ENCODE peak calls at places on chromosomes 1 and 21, in eight cellular contexts. U is mammary epithelial cell, H is testis, B is heart right ventricle, C is tibial artery, M is A673, G is lower lobe of right lung, Y is esophagus muscularis mucosa. L is an unnamed sample.
A peak's percentile ranks its signal among the peaks of the same experiment; 100 is the strongest.

GRCh38 chr1:201284636-201285035 is 1.3 kb downstream of the PKP1 start:
- DNase-seq in U (peak; percentile 75), H (no peak), B (no peak), C (no peak), M (no peak), G (no peak), Y (no peak), L (no peak)

GRCh38 chr1:82775402-82776000 is 974.8 kb downstream of the ADGRL2 start:
- DNase-seq in U (peak; percentile 3), H (peak; percentile 86), B (no peak), C (no peak), M (peak; percentile 83), G (peak; percentile 52), Y (no peak), L (no peak)

GRCh38 chr1:173204693-173205092 is 2.4 kb downstream of the TNFSF4 start:
- DNase-seq in U (no peak), H (no peak), B (no peak), C (no peak), M (no peak), G (no peak), Y (no peak), L (no peak)

GRCh38 chr1:198904356-198904755 is 265.5 kb downstream of the PTPRC start:
- DNase-seq in U (peak; percentile 77), H (no peak), B (no peak), C (no peak), M (no peak), G (no peak), Y (no peak), L (no peak)

GRCh38 chr1:12614402-12615165 is 3.4 kb downstream of the DHRS3 start:
- DNase-seq in U (no peak), H (no peak), B (no peak), C (no peak), M (no peak), G (no peak), Y (no peak), L (no peak)

GRCh38 chr1:201649776-201650607 is 111.1 kb downstream of the NAV1 start:
- DNase-seq in U (no peak), H (peak; percentile 95), B (peak; percentile 86), C (peak; percentile 88), M (peak; percentile 89), G (peak; percentile 83), Y (peak; percentile 95), L (peak; percentile 42)

GRCh38 chr1:40107290-40107959 is 10.4 kb upstream of the PPT1 start:
- DNase-seq in U (peak; percentile 83), H (no peak), B (no peak), C (no peak), M (no peak), G (no peak), Y (no peak), L (no peak)

GRCh38 chr21:29376556-29376955 is 77.8 kb downstream of the BACH1 start:
- DNase-seq in U (no peak), H (peak; percentile 70), B (peak; percentile 9), C (no peak), M (peak; percentile 88), G (peak; percentile 65), Y (no peak), L (no peak)

GRCh38 chr1:68231627-68232303 is 558 bp downstream of the WLS start:
- DNase-seq in U (peak; percentile 68), H (peak; percentile 86), B (peak; percentile 66), C (peak; percentile 83), M (peak; percentile 89), G (peak; percentile 77), Y (peak; percentile 96), L (peak; percentile 25)

GRCh38 chr1:222009105-222009730 is 267.3 kb upstream of the DUSP10 start:
- DNase-seq in U (no peak), H (no peak), B (no peak), C (no peak), M (peak; percentile 1), G (no peak), Y (peak; percentile 53), L (no peak)

GRCh38 chr1:171083222-171083621 is 7.5 kb upstream of the FMO3 start:
- DNase-seq in U (no peak), H (no peak), B (no peak), C (no peak), M (no peak), G (no peak), Y (no peak), L (no peak)

GRCh38 chr21:44869860-44870747 is 3.4 kb downstream of the PTTG1IP start:
- DNase-seq in U (peak; percentile 90), H (peak; percentile 44), B (peak; percentile 57), C (peak; percentile 83), M (no peak), G (no peak), Y (no peak), L (peak; percentile 81)

GRCh38 chr1:29236993-29237905 is 927 bp downstream of the PTPRU start:
- DNase-seq in U (peak; percentile 67), H (peak; percentile 28), B (peak; percentile 21), C (peak; percentile 77), M (peak; percentile 43), G (peak; percentile 74), Y (no peak), L (peak; percentile 34)

GRCh38 chr1:174989540-174990181 is 10.1 kb upstream of the CACYBP start:
- DNase-seq in U (no peak), H (peak; percentile 56), B (no peak), C (no peak), M (no peak), G (no peak), Y (no peak), L (no peak)
- H3K27ac ChIP-seq in U (peak overlapping the region; percentile 70), H (peak overlapping the region; percentile 69), B (peak overlapping the region; percentile 63), C (peak overlapping the region; percentile 79), M (no peak overlapping the region), G (peak overlapping the region; percentile 82), Y (peak overlapping the region; percentile 72), L (peak overlapping the region; percentile 59)

DNA sequence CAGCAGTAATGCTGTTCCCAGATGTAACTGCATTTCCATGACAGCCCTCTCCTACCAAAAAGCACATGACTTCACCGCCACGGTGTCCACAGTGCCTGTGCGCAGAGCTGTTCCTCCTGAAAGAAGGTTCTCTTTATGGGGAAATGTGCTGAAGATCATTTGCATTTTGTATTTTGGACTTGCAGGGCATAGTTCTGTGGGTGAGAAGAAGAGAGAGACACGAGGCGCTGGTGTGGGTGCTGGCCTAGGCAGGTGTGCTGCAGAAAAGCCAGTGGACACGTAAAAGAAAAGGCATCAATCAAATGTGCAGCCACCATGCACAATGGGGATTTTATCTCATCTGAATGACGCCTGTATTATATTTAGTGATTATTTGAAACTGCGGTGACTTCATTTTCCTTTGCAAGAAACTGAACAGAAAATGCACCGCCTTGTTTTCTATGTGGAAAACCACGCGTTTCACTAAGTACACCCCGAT is 21.3 kb downstream of the SLC37A1 start:
- DNase-seq in U (no peak), H (no peak), B (no peak), C (no peak), M (no peak), G (peak; percentile 36), Y (no peak), L (no peak)
- H3K4me3 ChIP-seq in U (no peak overlapping the region), H (no peak overlapping the region), B (no peak overlapping the region), C (no peak overlapping the region), M (peak overlapping the region; percentile 14), G (no peak overlapping the region), Y (no peak overlapping the region), L (no peak overlapping the region)

DNA sequence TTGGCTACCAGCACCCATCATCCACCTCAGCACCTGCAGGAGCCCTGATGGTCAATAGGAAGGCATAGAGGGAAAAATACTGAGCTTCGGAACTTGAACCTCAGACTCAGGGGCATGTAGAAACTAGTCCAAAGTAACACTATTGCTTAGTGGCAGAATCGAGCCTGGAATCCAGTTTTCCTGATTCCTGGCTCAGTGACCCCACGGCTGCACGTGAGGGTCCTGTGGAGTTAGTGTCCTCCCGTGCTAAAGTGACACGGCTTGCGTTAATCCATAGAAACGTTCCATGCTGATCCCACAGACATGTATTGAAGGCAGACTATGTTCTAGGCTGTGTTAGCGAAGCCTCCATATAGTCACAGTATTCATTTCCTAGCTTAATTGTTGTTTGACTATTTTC is 747.0 kb upstream of the TPTE start:
- DNase-seq in U (no peak), H (no peak), B (no peak), C (no peak), M (no peak), G (no peak), Y (peak; percentile 92), L (no peak)
- H3K9me3 ChIP-seq in U (peaks cover 76% of the 10 kb centered on the region), H (no peaks in the 10 kb centered on the region), B (peaks cover 90% of the 10 kb centered on the region), C (peaks cover 20% of the 10 kb centered on the region), M (peaks cover 77% of the 10 kb centered on the region), G (no peaks in the 10 kb centered on the region), Y (no peaks in the 10 kb centered on the region), L (no peaks in the 10 kb centered on the region)

GRCh38 chr1:154765970-154766369 is 104.1 kb downstream of the KCNN3 start:
- DNase-seq in U (no peak), H (no peak), B (no peak), C (peak; percentile 31), M (peak; percentile 58), G (no peak), Y (no peak), L (no peak)

GRCh38 chr1:154764773-154765172 is 105.3 kb downstream of the KCNN3 start:
- DNase-seq in U (no peak), H (no peak), B (no peak), C (no peak), M (no peak), G (no peak), Y (no peak), L (no peak)

GRCh38 chr1:154768456-154769125 is 101.5 kb downstream of the KCNN3 start:
- DNase-seq in U (no peak), H (no peak), B (peak; percentile 36), C (no peak), M (no peak), G (no peak), Y (no peak), L (no peak)

GRCh38 chr1:154769193-154769895 is 100.7 kb downstream of the KCNN3 start:
- DNase-seq in U (no peak), H (no peak), B (no peak), C (no peak), M (no peak), G (no peak), Y (no peak), L (no peak)

GRCh38 chr1:154767315-154768240 is 102.5 kb downstream of the KCNN3 start:
- DNase-seq in U (peak; percentile 31), H (no peak), B (peak; percentile 72), C (no peak), M (no peak), G (no peak), Y (no peak), L (no peak)
- H3K27ac ChIP-seq in U (no peak overlapping the region), H (no peak overlapping the region), B (no peak overlapping the region), C (no peak overlapping the region), M (no peak overlapping the region), G (peak overlapping the region; percentile 46), Y (peak overlapping the region; percentile 38), L (no peak overlapping the region)

L was measured in thoracic aorta.